ENCODE peak calls at places on chromosomes 1 and 21, in seven cellular contexts. H is breast epithelium, P is tibial nerve, A is left ventricle myocardium inferior, Q is lung, L is tibial artery, F is colonic mucosa. B is an unnamed sample.

GRCh38 chr1:15207031-15207828 is 39.8 kb upstream of the FHAD1 start:
- DNase-seq in H (peak), P (no peak), A (no peak), Q (no peak), L (no peak), F (no peak), B (peak)

GRCh38 chr1:184069675-184070074 is 18.1 kb downstream of the TSEN15 start:
- DNase-seq in H (no peak), P (no peak), A (no peak), Q (no peak), L (no peak), F (no peak), B (no peak)

GRCh38 chr21:39386194-39386593 is 37.3 kb upstream of the HMGN1 start:
- DNase-seq in H (no peak), P (no peak), A (no peak), Q (peak), L (no peak), F (peak), B (no peak)

GRCh38 chr1:231557898-231558710 is 29.6 kb downstream of the TSNAX start:
- DNase-seq in H (no peak), P (no peak), A (no peak), Q (no peak), L (no peak), F (no peak), B (no peak)

GRCh38 chr1:208166340-208167138 is 77.6 kb downstream of the PLXNA2 start:
- DNase-seq in H (no peak), P (no peak), A (no peak), Q (peak), L (peak), F (no peak), B (no peak)

GRCh38 chr1:234369784-234370183 is 3.5 kb upstream of the COA6 start:
- DNase-seq in H (no peak), P (no peak), A (no peak), Q (no peak), L (no peak), F (no peak), B (no peak)

GRCh38 chr1:151401125-151401788 is 1.9 kb downstream of the PSMB4 start:
- DNase-seq in H (no peak), P (no peak), A (no peak), Q (no peak), L (no peak), F (no peak), B (no peak)

GRCh38 chr1:14862114-14862513 is 263.6 kb downstream of the KAZN start:
- DNase-seq in H (no peak), P (no peak), A (no peak), Q (no peak), L (no peak), F (no peak), B (no peak)

DNA sequence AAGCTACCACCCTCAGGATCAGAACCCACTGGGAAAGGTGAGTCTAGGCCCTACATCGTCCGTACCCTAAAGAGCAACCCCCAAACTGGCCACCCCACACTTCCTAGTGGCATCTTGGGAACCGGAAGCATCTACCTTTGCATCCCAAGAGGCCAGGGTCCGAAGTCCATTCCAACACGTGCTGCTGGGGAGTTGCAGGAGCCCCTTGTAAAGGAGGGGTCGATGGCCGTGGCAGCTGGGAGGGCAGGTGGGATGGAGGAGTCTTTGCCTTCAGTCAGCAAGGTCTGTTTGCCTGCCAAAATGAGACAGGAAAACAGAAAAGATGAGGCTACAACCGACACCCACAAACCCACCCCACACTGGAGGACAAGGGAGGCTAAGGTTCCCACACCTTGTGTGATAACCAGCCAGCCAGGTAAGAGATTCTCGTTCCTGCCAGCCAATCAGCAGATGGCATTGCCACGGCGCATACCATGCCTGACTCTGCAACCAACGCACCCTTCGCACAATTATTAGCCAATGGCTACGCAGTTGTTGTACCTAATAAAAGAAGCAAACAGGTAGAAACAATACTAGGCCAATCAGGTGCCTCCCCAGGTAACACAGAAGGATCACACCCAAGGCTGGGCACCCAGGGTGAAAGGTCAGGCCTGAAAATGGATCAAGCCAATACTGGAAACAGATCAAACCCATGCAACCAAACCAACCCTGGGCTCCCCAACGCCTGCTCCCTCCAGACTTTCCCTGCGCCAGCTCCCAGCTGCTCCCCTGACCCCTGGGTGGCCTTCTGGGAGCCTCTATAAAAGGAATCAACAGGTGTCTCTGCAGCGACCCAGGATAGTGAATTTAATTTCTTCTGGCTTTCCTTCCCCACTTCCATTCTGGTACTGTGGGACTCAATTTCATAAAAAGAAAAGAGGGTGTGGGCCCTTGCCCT is 35.6 kb downstream of the CASZ1 start:
- DNase-seq in H (no peak), P (no peak), A (no peak), Q (no peak), L (no peak), F (no peak), B (no peak)
- H3K4me3 ChIP-seq in H (no peak), P (no peak), A (peak), Q (no peak), L (no peak), F (no peak), B (no peak)

GRCh38 chr1:91166106-91166712 is 144.4 kb upstream of the ZNF644 start:
- DNase-seq in H (no peak), P (peak), A (peak), Q (peak), L (no peak), F (peak), B (peak)
- TF ChIP-seq CTCF in H (no peak), P (peak), A (peak), Q (peak), L (peak), F (peak), B (peak)

GRCh38 chr1:71071720-71072119 is 9.1 kb downstream of the ZRANB2 start:
- DNase-seq in H (no peak), P (no peak), A (no peak), Q (no peak), L (no peak), F (no peak), B (no peak)

GRCh38 chr1:71074681-71075080 is 6.2 kb downstream of the ZRANB2 start:
- DNase-seq in H (no peak), P (no peak), A (no peak), Q (no peak), L (no peak), F (no peak), B (no peak)

GRCh38 chr1:71068325-71069240 is 12.3 kb downstream of the ZRANB2 start:
- DNase-seq in H (no peak), P (no peak), A (no peak), Q (no peak), L (no peak), F (no peak), B (no peak)

DNA sequence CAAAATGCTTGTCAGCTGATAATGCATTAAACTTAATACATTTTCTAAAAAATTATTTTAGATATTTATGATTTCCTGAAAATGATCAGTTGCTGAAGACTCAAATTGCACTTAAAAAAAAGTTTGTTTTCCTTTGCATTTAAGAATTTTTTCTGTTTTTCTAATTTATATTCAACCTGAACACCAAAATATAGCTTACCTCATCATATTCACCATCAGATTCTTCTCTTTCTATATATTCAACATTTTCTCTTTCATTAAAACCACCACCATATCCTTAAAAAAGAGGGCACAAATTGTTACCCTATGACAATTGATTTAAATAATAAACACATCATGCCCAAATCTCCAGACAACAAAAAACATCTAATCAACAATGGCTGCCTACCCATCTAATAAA is 8.6 kb downstream of the ZRANB2 start:
- DNase-seq in H (no peak), P (no peak), A (no peak), Q (no peak), L (no peak), F (no peak), B (no peak)
- H3K4me3 ChIP-seq in H (no peak), P (no peak), A (no peak), Q (no peak), L (no peak), F (no peak), B (no peak)

GRCh38 chr1:245380790-245381535 is 226.2 kb downstream of the KIF26B start:
- DNase-seq in H (no peak), P (no peak), A (no peak), Q (no peak), L (no peak), F (no peak), B (no peak)
- TF ChIP-seq CTCF in H (no peak), P (no peak), A (peak), Q (peak), L (no peak), F (no peak), B (no peak)

GRCh38 chr1:5455651-5456050 is 536.6 kb downstream of the NPHP4 start:
- DNase-seq in H (no peak), P (no peak), A (no peak), Q (no peak), L (no peak), F (no peak), B (no peak)
- H3K4me3 ChIP-seq in H (no peak), P (no peak), A (no peak), Q (no peak), L (no peak), F (no peak), B (no peak)

GRCh38 chr1:183023146-183023600 is at the start of gene LAMC1:
- DNase-seq in H (peak), P (peak), A (peak), Q (peak), L (peak), F (peak), B (peak)

GRCh38 chr1:183021405-183022201 is 1.6 kb upstream of the LAMC1 start:
- DNase-seq in H (no peak), P (no peak), A (no peak), Q (no peak), L (no peak), F (no peak), B (no peak)

GRCh38 chr1:183019126-183019740 is 4.0 kb upstream of the LAMC1 start:
- DNase-seq in H (no peak), P (no peak), A (no peak), Q (no peak), L (no peak), F (no peak), B (no peak)

GRCh38 chr1:183022202-183023145 is 746 bp upstream of the LAMC1 start:
- DNase-seq in H (peak), P (peak), A (peak), Q (peak), L (peak), F (peak), B (peak)

GRCh38 chr1:183019860-183020259 is 3.4 kb upstream of the LAMC1 start:
- DNase-seq in H (no peak), P (no peak), A (no peak), Q (no peak), L (no peak), F (no peak), B (no peak)
- TF ChIP-seq CTCF in H (no peak), P (peak), A (peak), Q (no peak), L (no peak), F (no peak), B (no peak)

DNA sequence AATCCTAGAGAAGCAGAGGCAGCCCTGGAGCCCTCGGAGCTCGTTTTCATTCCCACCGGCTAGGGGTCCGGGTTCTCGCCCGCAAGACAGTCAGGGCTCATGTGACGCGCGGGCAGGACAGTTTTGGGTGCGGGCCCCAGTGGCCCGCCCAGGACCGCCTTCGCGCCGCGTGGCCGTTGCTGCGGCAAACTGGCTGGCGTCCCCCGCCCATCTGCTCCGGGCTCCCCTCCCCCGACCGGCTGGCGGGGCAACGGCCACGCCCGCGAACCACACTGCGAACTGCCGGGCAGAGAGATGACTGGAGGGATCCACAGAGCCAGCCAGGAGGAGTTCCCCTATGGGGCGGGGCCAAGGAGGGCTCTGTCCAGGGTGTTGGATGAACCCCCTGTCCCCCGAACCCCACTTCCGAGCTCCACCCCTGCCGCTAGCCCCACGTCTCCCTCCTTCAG is 899 bp upstream of the HES2 start:
- DNase-seq in H (no peak), P (no peak), A (no peak), Q (no peak), L (no peak), F (peak), B (no peak)
- H3K4me3 ChIP-seq in H (peak), P (no peak), A (peak), Q (no peak), L (no peak), F (peak), B (no peak)

DNA sequence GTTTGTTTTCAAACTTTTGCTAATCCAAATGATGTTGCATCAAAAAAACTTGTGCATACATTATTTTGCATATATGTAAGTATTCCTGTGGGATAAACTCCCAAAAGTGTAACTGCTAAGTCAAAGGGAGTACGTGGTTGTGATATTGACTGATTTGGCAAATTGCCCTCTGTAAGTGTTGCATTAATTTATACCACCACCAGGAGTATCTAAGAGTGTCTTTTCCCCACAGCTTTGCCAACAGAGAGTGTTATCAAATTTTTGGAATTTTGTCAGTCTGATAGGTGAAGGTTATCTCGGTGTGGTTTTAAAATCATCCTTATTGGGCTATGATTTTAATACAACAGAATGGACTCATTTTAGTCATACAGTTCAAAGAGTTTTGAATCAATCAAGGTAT is 30.1 kb upstream of the PARP1 start:
- DNase-seq in H (no peak), P (no peak), A (no peak), Q (no peak), L (no peak), F (no peak), B (no peak)
- TF ChIP-seq CTCF in H (no peak), P (no peak), A (peak), Q (no peak), L (peak), F (no peak), B (no peak)

GRCh38 chr1:225880636-225881035 is 1.5 kb downstream of the TMEM63A start:
- DNase-seq in H (no peak), P (no peak), A (no peak), Q (no peak), L (no peak), F (peak), B (no peak)
- H3K4me3 ChIP-seq in H (peak), P (no peak), A (peak), Q (peak), L (peak), F (peak), B (peak)

DNA sequence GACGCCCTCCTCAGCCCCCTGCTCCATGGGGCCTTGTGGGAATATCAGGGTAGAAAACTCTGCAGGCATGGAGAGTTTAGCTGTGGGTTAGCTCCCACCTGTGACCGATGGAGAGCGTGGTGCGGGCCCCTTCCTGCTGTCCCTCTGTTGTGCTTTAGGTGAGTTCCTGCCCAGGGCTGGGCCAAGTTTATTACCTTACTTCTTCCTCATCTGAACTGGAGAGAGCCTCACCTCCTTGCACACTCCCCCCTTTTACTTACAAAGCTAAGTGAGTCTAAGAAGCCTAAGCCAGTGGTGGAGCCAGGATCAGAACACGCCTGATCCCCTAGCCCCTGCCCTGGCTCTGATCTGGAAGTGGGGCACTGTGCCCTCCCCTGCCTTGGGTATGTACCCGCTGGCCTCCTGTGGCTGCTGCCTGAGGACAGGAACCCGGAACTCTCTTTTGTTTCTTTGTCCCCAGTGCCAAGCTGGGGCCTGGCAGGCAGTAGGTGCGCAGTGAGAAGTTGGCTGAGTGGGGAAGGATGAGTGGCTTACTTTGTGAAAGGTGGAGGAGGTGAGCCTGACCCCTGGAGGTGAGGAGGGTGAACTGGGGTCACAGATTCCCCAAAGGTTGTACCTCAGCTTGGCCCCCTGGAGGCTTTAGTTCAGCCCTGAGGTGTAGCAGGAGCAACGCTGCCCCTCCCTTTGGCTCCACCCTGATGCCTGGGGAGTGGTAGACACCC is 32.9 kb downstream of the ARHGEF10L start:
- DNase-seq in H (no peak), P (no peak), A (no peak), Q (no peak), L (no peak), F (no peak), B (no peak)
- TF ChIP-seq CTCF in H (no peak), P (no peak), A (peak), Q (no peak), L (no peak), F (no peak), B (no peak)